ENCODE peak calls at places on chromosomes 2 and 18, in four cellular contexts. One of them, this sample, is unnamed.

GRCh38 chr2:236289766-236290462 is 25.7 kb upstream of the ASB18 start:
- DNase-seq in thyroid gland: peak; percentile 10
- DNase-seq in lung: no peak
- DNase-seq in aorta: no peak
- DNase-seq in this sample: no peak

GRCh38 chr2:225494100-225494459 is 94.6 kb downstream of the NYAP2 start:
- DNase-seq in thyroid gland: no peak
- DNase-seq in lung: no peak
- DNase-seq in aorta: no peak
- DNase-seq in this sample: peak; percentile 24

GRCh38 chr2:83342860-83343329 is 1116.2 kb downstream of the SUCLG1 start:
- DNase-seq in thyroid gland: no peak
- DNase-seq in lung: no peak
- DNase-seq in aorta: no peak
- DNase-seq in this sample: no peak

GRCh38 chr2:172674034-172674967 is 61.3 kb upstream of the RAPGEF4 start:
- DNase-seq in thyroid gland: peak; percentile 51
- DNase-seq in lung: peak; percentile 37
- DNase-seq in aorta: peak; percentile 60
- DNase-seq in this sample: no peak

GRCh38 chr2:8254791-8255447 is 426.9 kb upstream of the ID2 start:
- DNase-seq in thyroid gland: no peak
- DNase-seq in lung: no peak
- DNase-seq in aorta: no peak
- DNase-seq in this sample: no peak

GRCh38 chr2:88283886-88284511 is 113.9 kb downstream of the THNSL2 start:
- DNase-seq in thyroid gland: no peak
- DNase-seq in lung: no peak
- DNase-seq in aorta: no peak
- DNase-seq in this sample: no peak

GRCh38 chr2:196169521-196169920 is 1.9 kb downstream of the STK17B start:
- DNase-seq in thyroid gland: no peak
- DNase-seq in lung: no peak
- DNase-seq in aorta: no peak
- DNase-seq in this sample: no peak

GRCh38 chr2:159251296-159252173 is 35.0 kb downstream of the WDSUB1 start:
- DNase-seq in thyroid gland: no peak
- DNase-seq in lung: no peak
- DNase-seq in aorta: no peak
- DNase-seq in this sample: no peak

GRCh38 chr2:210899131-210899530 is 342.7 kb downstream of the CPS1 start:
- DNase-seq in thyroid gland: no peak
- DNase-seq in lung: no peak
- DNase-seq in aorta: no peak
- DNase-seq in this sample: no peak

DNA sequence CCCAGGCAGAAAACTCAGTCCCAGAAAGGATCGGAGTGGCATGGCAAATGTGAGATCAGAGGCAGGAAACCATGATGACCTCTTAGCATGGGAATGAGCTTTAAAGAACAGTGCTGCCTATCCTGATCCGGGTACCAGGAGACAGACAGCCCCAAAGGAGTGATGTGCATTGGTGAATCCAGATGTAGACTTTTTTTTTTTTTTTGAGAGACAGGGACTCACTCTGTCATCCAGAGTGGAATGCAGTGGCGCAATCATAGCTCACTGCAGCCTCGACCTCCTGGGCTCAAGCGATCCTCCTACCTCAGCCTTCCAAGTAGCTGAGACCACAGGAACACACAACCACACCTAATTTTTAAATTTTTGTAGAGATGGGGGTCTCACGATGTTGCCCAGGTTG is 122.7 kb downstream of the VAPA start:
- DNase-seq in thyroid gland: no peak
- DNase-seq in lung: no peak
- DNase-seq in aorta: no peak
- DNase-seq in this sample: no peak
- H3K27ac ChIP-seq in thyroid gland: no peak overlapping the region
- H3K27ac ChIP-seq in lung: no peak overlapping the region
- H3K27ac ChIP-seq in aorta: no peak overlapping the region
- H3K27ac ChIP-seq in this sample: no peak overlapping the region

GRCh38 chr2:30590407-30590806 is 143.4 kb downstream of the LCLAT1 start:
- DNase-seq in thyroid gland: no peak
- DNase-seq in lung: no peak
- DNase-seq in aorta: no peak
- DNase-seq in this sample: no peak

GRCh38 chr2:30584116-30584515 is 137.1 kb downstream of the LCLAT1 start:
- DNase-seq in thyroid gland: no peak
- DNase-seq in lung: no peak
- DNase-seq in aorta: no peak
- DNase-seq in this sample: no peak

GRCh38 chr2:30583204-30583749 is 136.2 kb downstream of the LCLAT1 start:
- DNase-seq in thyroid gland: no peak
- DNase-seq in lung: no peak
- DNase-seq in aorta: no peak
- DNase-seq in this sample: no peak

GRCh38 chr2:30588891-30589495 is 141.9 kb downstream of the LCLAT1 start:
- DNase-seq in thyroid gland: no peak
- DNase-seq in lung: no peak
- DNase-seq in aorta: no peak
- DNase-seq in this sample: no peak
- H3K27ac ChIP-seq in thyroid gland: no peak overlapping the region
- H3K27ac ChIP-seq in lung: no peak overlapping the region
- H3K27ac ChIP-seq in aorta: no peak overlapping the region
- H3K27ac ChIP-seq in this sample: no peak overlapping the region

GRCh38 chr2:121694398-121695178 is 42.1 kb downstream of the NIFK start:
- DNase-seq in thyroid gland: no peak
- DNase-seq in lung: no peak
- DNase-seq in aorta: no peak
- DNase-seq in this sample: no peak
- H3K27ac ChIP-seq in thyroid gland: no peak overlapping the region
- H3K27ac ChIP-seq in lung: no peak overlapping the region
- H3K27ac ChIP-seq in aorta: peak overlapping the region; percentile 73
- H3K27ac ChIP-seq in this sample: peak overlapping the region; percentile 41

GRCh38 chr2:238080518-238080917 is 19.6 kb upstream of the ESPNL start:
- DNase-seq in thyroid gland: no peak
- DNase-seq in lung: no peak
- DNase-seq in aorta: no peak
- DNase-seq in this sample: no peak

GRCh38 chr2:238081150-238081549 is 19.0 kb upstream of the ESPNL start:
- DNase-seq in thyroid gland: no peak
- DNase-seq in lung: no peak
- DNase-seq in aorta: no peak
- DNase-seq in this sample: no peak

GRCh38 chr2:238079874-238080327 is 19.1 kb downstream of the SCLY start:
- DNase-seq in thyroid gland: no peak
- DNase-seq in lung: no peak
- DNase-seq in aorta: no peak
- DNase-seq in this sample: no peak

GRCh38 chr2:238075397-238075796 is 14.6 kb downstream of the SCLY start:
- DNase-seq in thyroid gland: no peak
- DNase-seq in lung: no peak
- DNase-seq in aorta: no peak
- DNase-seq in this sample: no peak

DNA sequence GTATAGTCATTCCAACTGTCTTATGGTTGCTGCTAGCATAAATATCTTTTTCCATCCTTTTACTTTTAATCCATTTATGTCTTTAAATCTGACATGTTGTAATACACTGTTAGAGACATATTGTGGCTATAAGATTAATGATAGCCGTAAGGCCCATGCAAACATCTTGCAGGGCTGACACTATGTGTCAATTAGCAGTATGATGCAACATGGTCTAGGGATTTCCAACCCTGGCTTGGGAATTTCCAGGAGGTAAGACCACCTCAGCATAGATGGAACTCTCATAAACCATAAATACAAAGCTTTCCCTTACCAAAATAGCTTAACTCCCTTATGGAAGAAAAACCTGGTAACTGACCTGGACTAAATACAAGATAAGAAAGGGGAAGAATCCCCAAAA is 16.5 kb downstream of the SCLY start:
- DNase-seq in thyroid gland: no peak
- DNase-seq in lung: no peak
- DNase-seq in aorta: no peak
- DNase-seq in this sample: no peak
- H3K27ac ChIP-seq in thyroid gland: no peak overlapping the region
- H3K27ac ChIP-seq in lung: no peak overlapping the region
- H3K27ac ChIP-seq in aorta: no peak overlapping the region
- H3K27ac ChIP-seq in this sample: no peak overlapping the region

GRCh38 chr2:197195591-197195990 is 115.0 kb downstream of the ANKRD44 start:
- DNase-seq in thyroid gland: no peak
- DNase-seq in lung: no peak
- DNase-seq in aorta: no peak
- DNase-seq in this sample: no peak
- H3K27ac ChIP-seq in thyroid gland: no peak overlapping the region
- H3K27ac ChIP-seq in lung: peak overlapping the region; percentile 2
- H3K27ac ChIP-seq in aorta: peak overlapping the region; percentile 47
- H3K27ac ChIP-seq in this sample: no peak overlapping the region

GRCh38 chr18:70121842-70122241 is 83.6 kb downstream of the RTTN start:
- DNase-seq in thyroid gland: no peak
- DNase-seq in lung: no peak
- DNase-seq in aorta: no peak
- DNase-seq in this sample: no peak
- H3K27ac ChIP-seq in thyroid gland: no peak overlapping the region
- H3K27ac ChIP-seq in lung: no peak overlapping the region
- H3K27ac ChIP-seq in aorta: no peak overlapping the region
- H3K27ac ChIP-seq in this sample: no peak overlapping the region

GRCh38 chr2:25293958-25294513 is 47.7 kb downstream of the DNMT3A start:
- DNase-seq in thyroid gland: no peak
- DNase-seq in lung: no peak
- DNase-seq in aorta: no peak
- DNase-seq in this sample: no peak
- H3K27ac ChIP-seq in thyroid gland: no peak overlapping the region
- H3K27ac ChIP-seq in lung: peak overlapping the region; percentile 94
- H3K27ac ChIP-seq in aorta: peak overlapping the region; percentile 15
- H3K27ac ChIP-seq in this sample: no peak overlapping the region

DNA sequence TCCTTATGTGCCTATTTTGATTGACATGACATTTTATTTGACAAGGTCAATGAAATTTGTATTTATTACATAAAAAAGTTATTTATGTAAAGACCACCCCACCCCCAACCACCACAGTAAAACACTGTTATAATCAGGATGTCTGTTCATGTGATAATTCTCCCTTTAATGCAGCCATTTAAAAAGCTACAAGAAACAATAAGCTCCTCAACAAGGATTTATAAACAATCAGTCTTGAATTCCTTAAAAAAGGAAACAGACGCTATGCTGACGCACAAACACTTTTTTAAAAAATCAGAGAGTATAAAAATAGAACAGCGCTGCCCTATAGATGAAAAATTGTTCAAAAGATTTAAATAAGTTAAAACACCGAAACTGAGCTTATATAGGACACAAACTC is 102.2 kb downstream of the SOS1 start:
- DNase-seq in thyroid gland: no peak
- DNase-seq in lung: no peak
- DNase-seq in aorta: no peak
- DNase-seq in this sample: no peak
- H3K27ac ChIP-seq in thyroid gland: peak overlapping the region; percentile 19
- H3K27ac ChIP-seq in lung: no peak overlapping the region
- H3K27ac ChIP-seq in aorta: no peak overlapping the region
- H3K27ac ChIP-seq in this sample: no peak overlapping the region

GRCh38 chr2:43188561-43189386 is 37.6 kb downstream of the ZFP36L2 start:
- DNase-seq in thyroid gland: no peak
- DNase-seq in lung: no peak
- DNase-seq in aorta: no peak
- DNase-seq in this sample: no peak

GRCh38 chr2:43184339-43184895 is 42.0 kb downstream of the ZFP36L2 start:
- DNase-seq in thyroid gland: no peak
- DNase-seq in lung: no peak
- DNase-seq in aorta: no peak
- DNase-seq in this sample: peak; percentile 94

GRCh38 chr2:43186679-43187374 is 39.6 kb downstream of the ZFP36L2 start:
- DNase-seq in thyroid gland: no peak
- DNase-seq in lung: no peak
- DNase-seq in aorta: no peak
- DNase-seq in this sample: no peak

GRCh38 chr2:43185146-43185545 is 41.3 kb downstream of the ZFP36L2 start:
- DNase-seq in thyroid gland: no peak
- DNase-seq in lung: no peak
- DNase-seq in aorta: no peak
- DNase-seq in this sample: no peak

DNA sequence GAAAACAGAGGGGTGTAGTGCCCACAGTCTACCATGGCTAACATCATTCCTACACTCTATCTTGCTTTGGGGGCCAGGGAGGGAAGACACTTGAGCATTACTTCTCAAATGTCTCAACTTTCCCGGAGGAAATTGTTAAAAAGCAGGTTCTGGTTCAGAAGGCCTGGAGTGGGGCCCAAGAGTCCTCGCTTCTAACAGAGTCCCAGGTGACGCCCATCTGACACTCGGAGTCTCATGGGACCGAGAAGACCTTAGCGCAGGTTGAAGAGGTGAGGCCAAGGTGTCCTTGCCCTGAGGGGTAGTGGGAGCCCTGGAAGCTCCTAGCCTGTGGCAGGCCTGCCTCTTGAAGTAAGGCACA is 40.1 kb downstream of the ZFP36L2 start:
- DNase-seq in thyroid gland: peak; percentile 76
- DNase-seq in lung: no peak
- DNase-seq in aorta: no peak
- DNase-seq in this sample: no peak
- H3K27ac ChIP-seq in thyroid gland: no peak overlapping the region
- H3K27ac ChIP-seq in lung: no peak overlapping the region
- H3K27ac ChIP-seq in aorta: no peak overlapping the region
- H3K27ac ChIP-seq in this sample: no peak overlapping the region

GRCh38 chr18:66873899-66874298 is 270.0 kb upstream of the CDH19 start:
- DNase-seq in thyroid gland: no peak
- DNase-seq in lung: no peak
- DNase-seq in aorta: no peak
- DNase-seq in this sample: no peak

GRCh38 chr18:66874812-66875474 is 271.1 kb upstream of the CDH19 start:
- DNase-seq in thyroid gland: no peak
- DNase-seq in lung: no peak
- DNase-seq in aorta: no peak
- DNase-seq in this sample: no peak

GRCh38 chr18:66867653-66868052 is 263.8 kb upstream of the CDH19 start:
- DNase-seq in thyroid gland: no peak
- DNase-seq in lung: no peak
- DNase-seq in aorta: no peak
- DNase-seq in this sample: peak; percentile 50

GRCh38 chr18:66874375-66874774 is 270.5 kb upstream of the CDH19 start:
- DNase-seq in thyroid gland: no peak
- DNase-seq in lung: no peak
- DNase-seq in aorta: no peak
- DNase-seq in this sample: no peak

DNA sequence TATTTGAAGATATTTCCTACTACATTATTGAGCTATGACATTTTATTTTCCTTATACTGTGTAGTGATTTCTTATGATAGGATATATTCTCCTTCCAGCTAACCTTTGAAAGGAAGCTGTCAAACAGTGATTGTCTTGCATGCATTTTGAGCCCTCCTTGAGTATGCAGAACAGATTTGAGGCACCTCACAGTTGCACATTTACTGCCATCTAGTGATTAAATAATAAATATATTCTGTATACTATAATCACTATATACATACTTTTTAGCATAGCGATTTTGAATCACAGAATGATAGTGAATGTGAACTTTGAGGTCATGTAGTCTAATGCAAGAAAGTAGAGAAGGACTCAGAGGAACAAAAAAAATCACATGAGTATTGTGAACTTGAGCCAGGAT is 268.4 kb upstream of the CDH19 start:
- DNase-seq in thyroid gland: no peak
- DNase-seq in lung: no peak
- DNase-seq in aorta: no peak
- DNase-seq in this sample: no peak
- H3K27ac ChIP-seq in thyroid gland: no peak overlapping the region
- H3K27ac ChIP-seq in lung: no peak overlapping the region
- H3K27ac ChIP-seq in aorta: no peak overlapping the region
- H3K27ac ChIP-seq in this sample: no peak overlapping the region